ENCODE peak calls at places on chromosomes 1 and 21, in six cellular contexts. H is sigmoid colon; L is MM.1S; F is spleen; Q is CD8-positive, alpha-beta T cell; T is fibroblast of lung. J is an unnamed sample.

GRCh38 chr21:44737706-44738354 is 26.5 kb upstream of the TSPEAR start:
- DNase-seq in L (no peak), T (peak), Q (no peak), H (no peak), F (no peak), J (no peak)

GRCh38 chr1:221718391-221719277 is 23.3 kb downstream of the DUSP10 start:
- DNase-seq in H (no peak), F (no peak), T (peak), L (no peak), Q (no peak), J (no peak)

GRCh38 chr1:202619528-202619927 is 90.7 kb downstream of the SYT2 start:
- DNase-seq in H (peak), Q (no peak), L (no peak), F (peak), T (no peak), J (no peak)

GRCh38 chr1:83131692-83131955 is 867.3 kb downstream of the TTLL7 start:
- DNase-seq in L (no peak), H (no peak), F (no peak), T (no peak), Q (no peak), J (no peak)

GRCh38 chr1:153527023-153527724 is 8.6 kb downstream of the S100A6 start:
- DNase-seq in Q (no peak), L (no peak), T (no peak), H (no peak), F (peak), J (no peak)

GRCh38 chr1:54971317-54971791 is 9.1 kb upstream of the TMEM61 start:
- DNase-seq in L (no peak), T (no peak), H (no peak), F (no peak), Q (no peak), J (no peak)

GRCh38 chr1:225580180-225581099 is 72.5 kb downstream of the ENAH start:
- DNase-seq in T (no peak), Q (no peak), F (no peak), L (no peak), H (no peak), J (no peak)

GRCh38 chr1:41650176-41650519 is 165.7 kb upstream of the EDN2 start:
- DNase-seq in Q (peak), L (no peak), H (no peak), F (peak), T (no peak), J (no peak)

GRCh38 chr1:167564592-167564991 is 11.0 kb upstream of the CREG1 start:
- DNase-seq in H (no peak), Q (no peak), T (no peak), F (no peak), L (no peak), J (no peak)

GRCh38 chr1:203563291-203563690 is 63.3 kb upstream of the ATP2B4 start:
- DNase-seq in F (no peak), Q (no peak), H (no peak), T (no peak), L (no peak), J (no peak)

GRCh38 chr21:32813265-32813903 is 41.8 kb upstream of the PAXBP1 start:
- DNase-seq in T (no peak), H (no peak), Q (no peak), F (no peak), L (no peak), J (no peak)

GRCh38 chr1:19066248-19066873 is 109.9 kb upstream of the IFFO2 start:
- DNase-seq in F (no peak), T (no peak), H (no peak), Q (no peak), L (no peak), J (no peak)

GRCh38 chr1:183443466-183443865 is 25.3 kb upstream of the NMNAT2 start:
- DNase-seq in L (no peak), H (no peak), T (no peak), F (no peak), Q (no peak), J (no peak)

GRCh38 chr1:229603387-229604005 is 22.4 kb downstream of the TAF5L start:
- DNase-seq in T (no peak), L (no peak), H (no peak), F (no peak), Q (no peak), J (no peak)

GRCh38 chr1:247385283-247385682 is 30.7 kb upstream of the NLRP3 start:
- DNase-seq in L (no peak), T (no peak), F (no peak), H (no peak), Q (no peak), J (no peak)

GRCh38 chr1:46300673-46301405 is 2.6 kb downstream of the LRRC41 start:
- DNase-seq in F (no peak), T (peak), L (no peak), Q (no peak), H (peak), J (no peak)

GRCh38 chr1:162878000-162878596 is 17.1 kb upstream of the CCDC190 start:
- DNase-seq in F (no peak), T (peak), H (peak), Q (no peak), L (peak), J (no peak)

GRCh38 chr1:230291731-230292620 is 134.2 kb downstream of the PGBD5 start:
- DNase-seq in H (peak), F (peak), Q (peak), T (no peak), L (no peak), J (peak)

GRCh38 chr1:211830330-211831142 is at the start of gene LPGAT1:
- DNase-seq in T (peak), Q (peak), F (peak), H (peak), L (peak), J (peak)

GRCh38 chr1:41515131-41515678 is 30.7 kb upstream of the EDN2 start:
- DNase-seq in H (no peak), L (peak), Q (no peak), T (no peak), F (no peak), J (no peak)

GRCh38 chr1:235642021-235642942 is 7.3 kb downstream of the GNG4 start:
- DNase-seq in T (peak), F (peak), H (no peak), Q (peak), L (no peak), J (no peak)

GRCh38 chr1:86848654-86849053 is 65.3 kb downstream of the SELENOF start:
- DNase-seq in L (no peak), H (no peak), F (no peak), T (no peak), Q (no peak), J (no peak)

GRCh38 chr1:155871390-155871789 is 12.0 kb downstream of the SYT11 start:
- DNase-seq in T (peak), Q (no peak), F (peak), L (no peak), H (peak), J (no peak)

GRCh38 chr1:243903904-243904303 is 53.9 kb upstream of the AKT3 start:
- DNase-seq in T (peak), Q (no peak), F (no peak), L (no peak), H (no peak), J (no peak)

GRCh38 chr1:164905891-164906290 is 346.9 kb downstream of the PBX1 start:
- DNase-seq in T (no peak), L (no peak), Q (no peak), F (no peak), H (no peak), J (no peak)

GRCh38 chr1:52059326-52059725 is 3.2 kb downstream of the BTF3L4 start:
- DNase-seq in H (no peak), T (peak), L (no peak), Q (no peak), F (no peak), J (no peak)

GRCh38 chr1:208112380-208112779 is 131.8 kb downstream of the PLXNA2 start:
- DNase-seq in F (no peak), H (no peak), T (no peak), Q (no peak), L (no peak), J (no peak)

GRCh38 chr1:84757301-84757700 is 67.0 kb upstream of the SSX2IP start:
- DNase-seq in F (no peak), L (no peak), Q (no peak), T (no peak), H (no peak), J (no peak)

GRCh38 chr1:111719561-111720239 is 19.5 kb downstream of the INKA2 start:
- DNase-seq in F (no peak), H (no peak), T (no peak), Q (no peak), L (no peak), J (no peak)

GRCh38 chr1:197423006-197423405 is 155.0 kb downstream of the CRB1 start:
- DNase-seq in L (no peak), T (peak), Q (no peak), H (no peak), F (no peak), J (no peak)

GRCh38 chr1:229092377-229093257 is 178.3 kb upstream of the RAB4A start:
- DNase-seq in F (no peak), Q (no peak), H (no peak), T (no peak), L (peak), J (no peak)

GRCh38 chr1:33012165-33012564 is 24.5 kb downstream of the AK2 start:
- DNase-seq in Q (no peak), L (no peak), H (no peak), F (no peak), T (no peak), J (no peak)

DNA sequence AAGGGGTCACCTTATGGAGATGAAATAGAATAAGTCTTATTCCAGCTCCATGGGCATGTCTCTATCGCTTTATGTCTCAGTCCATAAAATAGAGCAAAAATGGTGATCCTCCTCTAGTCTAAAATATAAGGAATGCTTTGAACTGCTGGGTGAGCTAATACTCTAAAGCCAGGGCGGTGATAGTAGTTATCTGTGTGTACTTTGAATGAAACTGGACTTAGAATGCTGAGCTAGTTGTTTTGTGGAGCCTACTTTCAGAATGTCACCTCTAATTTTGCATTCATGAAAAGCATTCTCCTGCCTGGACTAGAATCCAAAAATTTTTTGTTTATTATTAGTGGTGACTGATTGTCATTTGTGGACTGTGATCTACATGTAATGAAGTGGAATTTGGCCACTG is 241.6 kb upstream of the C1orf105 start:
- DNase-seq in F (no peak), Q (no peak), T (no peak), H (no peak), L (peak), J (no peak)
- TF ChIP-seq CTCF in F (no peak), Q (no peak), T (no peak), H (no peak), L (no peak), J (no peak)

GRCh38 chr1:95309031-95309459 is 75.0 kb downstream of the RWDD3 start:
- DNase-seq in L (no peak), H (no peak), Q (no peak), T (peak), F (no peak), J (no peak)
- TF ChIP-seq CTCF in L (no peak), H (no peak), Q (no peak), T (peak), F (no peak), J (peak)

DNA sequence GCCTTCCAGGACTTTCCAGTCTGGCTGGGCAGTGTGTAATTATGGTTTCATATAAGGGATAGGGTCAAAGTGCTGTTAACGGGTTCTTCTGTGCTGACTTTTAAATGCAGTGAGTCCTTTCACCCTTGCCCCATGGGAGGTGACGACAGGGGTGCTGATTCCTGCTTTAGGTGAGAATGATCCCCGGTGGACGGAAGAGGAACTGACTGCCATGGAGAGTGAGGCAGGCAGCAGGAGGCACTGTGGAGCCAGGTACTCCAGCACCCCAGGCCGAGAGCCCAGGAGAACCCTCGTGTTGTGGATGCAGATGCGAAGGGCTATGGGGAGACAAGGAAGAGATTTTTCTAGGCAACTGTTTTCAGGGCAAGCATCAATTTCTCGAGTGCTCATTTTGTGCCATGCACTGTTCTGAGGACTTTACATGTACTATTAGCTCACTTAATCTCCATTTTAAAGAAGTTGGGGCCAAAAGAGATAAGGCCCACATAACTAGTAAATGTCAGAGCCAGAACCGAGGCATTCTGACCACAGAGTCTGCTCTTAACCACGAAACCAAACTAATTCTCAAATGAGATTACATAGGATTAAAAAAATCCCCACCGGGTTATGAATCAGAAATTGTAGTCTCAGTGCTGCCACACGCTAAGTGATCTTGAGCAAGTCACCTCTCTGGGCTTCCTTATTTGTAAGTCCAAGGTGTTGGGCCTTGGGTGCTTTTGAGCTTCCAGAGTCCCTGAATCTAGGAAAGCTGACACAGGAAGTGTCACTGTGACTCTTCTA is 28.2 kb downstream of the STPG1 start:
- DNase-seq in T (no peak), Q (peak), F (no peak), H (no peak), L (peak), J (no peak)
- TF ChIP-seq CTCF in T (peak), Q (peak), F (no peak), H (no peak), L (peak), J (peak)

GRCh38 chr1:192808588-192809285 is at the start of gene RGS2:
- DNase-seq in F (peak), L (peak), Q (peak), H (peak), T (peak), J (peak)
- TF ChIP-seq CTCF in F (no peak), L (peak), Q (no peak), H (no peak), T (no peak), J (peak)

DNA sequence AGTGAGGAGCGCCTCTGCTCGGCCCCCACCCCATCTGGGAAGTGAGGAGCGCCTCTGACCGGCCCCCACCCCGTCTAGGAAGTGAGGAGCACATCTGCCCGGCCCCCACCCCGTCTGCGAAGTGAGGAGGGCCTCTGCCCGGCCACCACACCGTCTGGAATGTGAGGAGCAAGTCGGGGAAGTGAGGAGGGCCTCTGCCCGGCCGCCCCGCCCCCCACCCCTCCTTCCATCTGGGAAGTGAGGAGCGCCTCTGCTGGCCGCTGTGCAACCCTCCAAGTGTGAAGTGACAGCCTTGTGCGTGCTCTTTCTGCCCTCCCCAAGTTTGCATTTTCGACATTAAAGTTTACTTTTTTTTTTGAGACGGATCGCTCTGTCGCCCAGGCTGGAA is 5.1 kb upstream of the ZZZ3 start:
- DNase-seq in L (no peak), T (peak), F (peak), Q (peak), H (no peak), J (no peak)
- TF ChIP-seq CTCF in L (no peak), T (peak), F (no peak), Q (no peak), H (no peak), J (peak)

GRCh38 chr1:36831171-36831810 is 203.0 kb downstream of the GRIK3 start:
- DNase-seq in T (no peak), F (peak), H (no peak), L (no peak), Q (no peak), J (peak)
- TF ChIP-seq CTCF in T (no peak), F (no peak), H (no peak), L (no peak), Q (no peak), J (no peak)

GRCh38 chr1:246280551-246280950 is 226.5 kb downstream of the SMYD3 start:
- DNase-seq in L (no peak), T (peak), H (no peak), Q (no peak), F (no peak), J (no peak)
- TF ChIP-seq CTCF in L (peak), T (peak), H (no peak), Q (no peak), F (no peak), J (peak)